ENCODE peak calls at places on chromosomes 16 and 17, in nine cellular contexts. M, P, E, Y, S, I, W, O and H are unnamed samples.

GRCh38 chr17:18378205-18378505 is 577 bp downstream of the EVPLL start:
- DNase-seq in M (no peak), P (no peak), E (no peak), Y (no peak), S (no peak), I (no peak), W (no peak), O (no peak), H (no peak)

GRCh38 chr17:6435968-6436367 is 1.0 kb upstream of the AIPL1 start:
- DNase-seq in M (no peak), P (peak; percentile 37), E (peak; percentile 65), Y (peak; percentile 87), S (peak; percentile 42), I (peak; percentile 76), W (peak; percentile 25), O (peak; percentile 61), H (peak; percentile 80)

GRCh38 chr17:28796062-28796461 is 46.5 kb downstream of the FAM222B start:
- DNase-seq in M (no peak), P (no peak), E (no peak), Y (no peak), S (no peak), I (no peak), W (no peak), O (no peak), H (no peak)

GRCh38 chr17:62172492-62173291 is 107.6 kb upstream of the MED13 start:
- DNase-seq in M (no peak), P (no peak), E (no peak), Y (no peak), S (no peak), I (peak; percentile 58), W (no peak), O (no peak), H (no peak)

GRCh38 chr17:71765437-71765836 is 355.4 kb upstream of the SOX9 start:
- DNase-seq in M (no peak), P (no peak), E (no peak), Y (no peak), S (peak; percentile 73), I (no peak), W (no peak), O (no peak), H (no peak)

GRCh38 chr16:51051671-51052070 is 99.4 kb downstream of the SALL1 start:
- DNase-seq in M (no peak), P (no peak), E (no peak), Y (no peak), S (no peak), I (no peak), W (no peak), O (no peak), H (no peak)

GRCh38 chr17:43650471-43650870 is 11.3 kb downstream of the MEOX1 start:
- DNase-seq in M (no peak), P (no peak), E (no peak), Y (no peak), S (no peak), I (no peak), W (no peak), O (no peak), H (no peak)

GRCh38 chr16:66536525-66536924 is 13.4 kb downstream of the TK2 start:
- DNase-seq in M (no peak), P (no peak), E (no peak), Y (no peak), S (no peak), I (no peak), W (no peak), O (no peak), H (no peak)

GRCh38 chr16:48901712-48902374 is 291.9 kb upstream of the N4BP1 start:
- DNase-seq in M (no peak), P (no peak), E (no peak), Y (no peak), S (no peak), I (no peak), W (no peak), O (no peak), H (no peak)

GRCh38 chr17:17672453-17673368 is 8.5 kb upstream of the RAI1 start:
- DNase-seq in M (no peak), P (no peak), E (no peak), Y (no peak), S (no peak), I (no peak), W (no peak), O (no peak), H (no peak)

GRCh38 chr17:81869221-81870154 is 1.6 kb downstream of the ARHGDIA start:
- DNase-seq in M (no peak), P (peak; percentile 24), E (peak; percentile 52), Y (peak; percentile 76), S (peak; percentile 20), I (peak; percentile 38), W (no peak), O (peak; percentile 38), H (peak; percentile 47)
- TF ChIP-seq CTCF in M (peak; percentile 99), P (peak; percentile 84), E (peak; percentile 59), Y (peak; percentile 78), S (peak; percentile 63), I (peak; percentile 57), W (peak; percentile 85), O (peak; percentile 81), H (peak; percentile 83)

GRCh38 chr17:69728816-69729215 is 314.3 kb downstream of the MAP2K6 start:
- DNase-seq in M (no peak), P (no peak), E (no peak), Y (no peak), S (no peak), I (no peak), W (no peak), O (no peak), H (no peak)
- TF ChIP-seq CTCF in M (no peak), P (no peak), E (no peak), Y (no peak), S (no peak), I (no peak), W (no peak), O (no peak), H (no peak)

GRCh38 chr16:85446846-85447656 is 166.1 kb upstream of the GSE1 start:
- DNase-seq in M (no peak), P (no peak), E (peak; percentile 63), Y (peak; percentile 63), S (no peak), I (no peak), W (no peak), O (no peak), H (no peak)
- TF ChIP-seq CTCF in M (no peak), P (no peak), E (peak; percentile 26), Y (no peak), S (no peak), I (no peak), W (no peak), O (no peak), H (no peak)

GRCh38 chr17:78417531-78417909 is 39.1 kb downstream of the PGS1 start:
- DNase-seq in M (no peak), P (no peak), E (no peak), Y (no peak), S (no peak), I (no peak), W (no peak), O (no peak), H (no peak)
- TF ChIP-seq CTCF in M (no peak), P (no peak), E (no peak), Y (no peak), S (no peak), I (no peak), W (no peak), O (no peak), H (no peak)

GRCh38 chr16:84950906-84951305 is 60.4 kb downstream of the ZDHHC7 start:
- DNase-seq in M (no peak), P (no peak), E (no peak), Y (no peak), S (no peak), I (no peak), W (no peak), O (no peak), H (no peak)
- TF ChIP-seq CTCF in M (peak; percentile 24), P (no peak), E (no peak), Y (no peak), S (no peak), I (no peak), W (no peak), O (no peak), H (no peak)

DNA sequence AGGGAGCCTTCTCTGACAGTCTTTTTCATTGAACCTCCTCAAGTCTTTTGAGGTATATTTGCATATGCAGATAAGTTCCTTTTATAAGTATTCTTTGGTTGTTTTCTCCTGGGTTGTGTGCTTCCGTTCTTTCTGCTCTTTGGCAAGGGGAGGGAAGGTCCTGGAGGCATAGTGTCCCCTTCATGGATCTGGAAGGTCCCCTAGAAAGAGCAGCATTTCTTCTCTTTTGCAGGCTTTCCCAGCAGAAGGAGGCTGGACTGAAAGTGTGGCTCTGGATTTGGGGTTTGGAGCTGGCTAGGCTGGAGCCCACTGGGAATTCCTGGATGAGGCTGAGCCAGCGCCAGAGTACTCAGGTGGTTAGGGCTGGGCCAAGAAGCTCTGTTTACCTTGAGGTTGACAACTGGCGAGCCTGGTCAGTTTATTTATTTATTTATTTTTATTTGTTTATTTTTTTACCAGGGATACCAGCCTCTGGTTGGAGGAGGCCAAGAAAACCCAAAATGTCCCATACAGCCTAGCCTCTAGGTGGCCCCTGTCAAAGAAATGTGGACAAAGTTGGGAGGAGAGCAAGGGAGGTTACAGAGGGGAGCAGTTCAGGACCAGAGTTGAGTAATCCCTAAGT is 5.4 kb upstream of the TOP2A start:
- DNase-seq in M (no peak), P (no peak), E (no peak), Y (no peak), S (no peak), I (no peak), W (no peak), O (no peak), H (no peak)
- TF ChIP-seq CTCF in M (no peak), P (no peak), E (no peak), Y (no peak), S (no peak), I (peak; percentile 9), W (no peak), O (no peak), H (no peak)

GRCh38 chr16:80314042-80314441 is 226.8 kb upstream of the DYNLRB2 start:
- DNase-seq in M (no peak), P (no peak), E (no peak), Y (no peak), S (no peak), I (no peak), W (no peak), O (no peak), H (peak; percentile 23)

GRCh38 chr16:80319181-80319580 is 221.6 kb upstream of the DYNLRB2 start:
- DNase-seq in M (no peak), P (no peak), E (no peak), Y (no peak), S (no peak), I (no peak), W (no peak), O (no peak), H (no peak)

GRCh38 chr16:80318107-80318506 is 222.7 kb upstream of the DYNLRB2 start:
- DNase-seq in M (no peak), P (no peak), E (no peak), Y (no peak), S (no peak), I (no peak), W (no peak), O (no peak), H (no peak)

GRCh38 chr16:80323187-80323807 is 217.5 kb upstream of the DYNLRB2 start:
- DNase-seq in M (no peak), P (no peak), E (no peak), Y (no peak), S (no peak), I (no peak), W (no peak), O (no peak), H (no peak)

GRCh38 chr16:80317132-80318098 is 223.4 kb upstream of the DYNLRB2 start:
- DNase-seq in M (no peak), P (no peak), E (no peak), Y (no peak), S (no peak), I (no peak), W (no peak), O (no peak), H (no peak)
- TF ChIP-seq CTCF in M (no peak), P (no peak), E (no peak), Y (no peak), S (no peak), I (peak; percentile 14), W (no peak), O (no peak), H (no peak)